ENCODE peak calls at places on chromosome 3, in five cellular contexts. P is type B pancreatic cell, I is K562, M is dorsolateral prefrontal cortex, N is MM.1S. U is an unnamed sample.

GRCh38 chr3:49671291-49672288 is 2.6 kb upstream of the APEH start:
- DNase-seq in P (no peak), I (peak), M (peak), N (peak), U (no peak)

GRCh38 chr3:133989931-133990702 is 39.6 kb downstream of the SLCO2A1 start:
- DNase-seq in P (no peak), I (no peak), M (no peak), N (no peak), U (no peak)

GRCh38 chr3:65170357-65171090 is 482.7 kb upstream of the ADAMTS9 start:
- DNase-seq in P (no peak), I (no peak), M (peak), N (no peak), U (no peak)

GRCh38 chr3:160448845-160449659 is 534 bp downstream of the TRIM59 start:
- DNase-seq in P (no peak), I (no peak), M (no peak), N (peak), U (no peak)

GRCh38 chr3:43791246-43791645 is 100.5 kb downstream of the ABHD5 start:
- DNase-seq in P (no peak), I (no peak), M (no peak), N (no peak), U (no peak)

GRCh38 chr3:53194218-53195065 is 33.4 kb downstream of the PRKCD start:
- DNase-seq in P (no peak), I (no peak), M (no peak), N (no peak), U (no peak)

GRCh38 chr3:23877324-23877980 is 39.3 kb downstream of the NKIRAS1 start:
- DNase-seq in P (no peak), I (no peak), M (no peak), N (no peak), U (no peak)

GRCh38 chr3:14388200-14388599 is 14.2 kb upstream of the SLC6A6 start:
- DNase-seq in P (no peak), I (no peak), M (no peak), N (no peak), U (no peak)

GRCh38 chr3:105752791-105753415 is 115.9 kb downstream of the CBLB start:
- DNase-seq in P (no peak), I (no peak), M (no peak), N (peak), U (no peak)

GRCh38 chr3:150278843-150279341 is 129.2 kb upstream of the TSC22D2 start:
- DNase-seq in P (no peak), I (no peak), M (no peak), N (no peak), U (no peak)

GRCh38 chr3:129616713-129617112 is 10.2 kb upstream of the PLXND1 start:
- DNase-seq in P (no peak), I (no peak), M (no peak), N (no peak), U (peak)

GRCh38 chr3:113008117-113008516 is 17.3 kb downstream of the GTPBP8 start:
- DNase-seq in P (no peak), I (no peak), M (no peak), N (no peak), U (no peak)

GRCh38 chr3:168457973-168458539 is 362.3 kb upstream of the GOLIM4 start:
- DNase-seq in P (no peak), I (no peak), M (no peak), N (no peak), U (no peak)

GRCh38 chr3:95721938-95722337 is 1092.5 kb upstream of the EPHA6 start:
- DNase-seq in P (no peak), I (no peak), M (no peak), N (peak), U (no peak)

GRCh38 chr3:170714562-170715535 is 129.0 kb upstream of the SLC7A14 start:
- DNase-seq in P (no peak), I (no peak), M (no peak), N (no peak), U (no peak)

GRCh38 chr3:181631901-181632300 is 79.8 kb upstream of the SOX2 start:
- DNase-seq in P (no peak), I (no peak), M (no peak), N (no peak), U (no peak)

GRCh38 chr3:73192036-73192738 is 130.7 kb downstream of the EBLN2 start:
- DNase-seq in P (no peak), I (peak), M (no peak), N (no peak), U (no peak)

GRCh38 chr3:27607370-27607769 is 114.8 kb downstream of the EOMES start:
- DNase-seq in P (no peak), I (no peak), M (no peak), N (no peak), U (no peak)

GRCh38 chr3:184472723-184473419 is 88.7 kb upstream of the EPHB3 start:
- DNase-seq in P (no peak), I (no peak), M (no peak), N (peak), U (peak)

GRCh38 chr3:118884748-118885206 is 149.9 kb downstream of the IGSF11 start:
- DNase-seq in P (no peak), I (peak), M (peak), N (peak), U (peak)

GRCh38 chr3:184338538-184338945 is 1.1 kb downstream of the FAM131A start:
- DNase-seq in P (peak), I (no peak), M (peak), N (no peak), U (no peak)

GRCh38 chr3:119184808-119185690 is 11.7 kb downstream of the UPK1B start:
- DNase-seq in P (no peak), I (no peak), M (no peak), N (no peak), U (no peak)

GRCh38 chr3:13480340-13481318 is 523 bp downstream of the HDAC11 start:
- DNase-seq in P (no peak), I (no peak), M (peak), N (no peak), U (peak)

GRCh38 chr3:158520433-158520832 is 50.6 kb upstream of the MLF1 start:
- DNase-seq in P (no peak), I (no peak), M (no peak), N (no peak), U (no peak)

GRCh38 chr3:194687638-194688206 is 2.0 kb downstream of the FAM43A start:
- DNase-seq in P (peak), I (no peak), M (peak), N (peak), U (peak)

GRCh38 chr3:186281172-186281571 is 80.9 kb downstream of the DGKG start:
- DNase-seq in P (no peak), I (no peak), M (no peak), N (no peak), U (no peak)

GRCh38 chr3:158732856-158733200 is 571 bp upstream of the RARRES1 start:
- DNase-seq in P (no peak), I (no peak), M (no peak), N (no peak), U (no peak)

GRCh38 chr3:11246663-11246970 is 25.6 kb upstream of the ATG7 start:
- DNase-seq in P (no peak), I (no peak), M (no peak), N (no peak), U (no peak)

GRCh38 chr3:18079739-18080138 is 337.3 kb upstream of the TBC1D5 start:
- DNase-seq in P (no peak), I (no peak), M (no peak), N (no peak), U (no peak)

GRCh38 chr3:121165397-121165837 is 257.4 kb downstream of the STXBP5L start:
- DNase-seq in P (no peak), I (no peak), M (no peak), N (no peak), U (no peak)

GRCh38 chr3:101266566-101266965 is 53.8 kb downstream of the IMPG2 start:
- DNase-seq in P (no peak), I (no peak), M (no peak), N (no peak), U (no peak)

GRCh38 chr3:29240248-29240647 is 40.6 kb upstream of the RBMS3 start:
- DNase-seq in P (no peak), I (no peak), M (no peak), N (no peak), U (no peak)

GRCh38 chr3:9946112-9947024 is 5.8 kb downstream of the PRRT3 start:
- DNase-seq in P (peak), I (no peak), M (peak), N (no peak), U (peak)

GRCh38 chr3:9136746-9137434 is 112.6 kb downstream of the SRGAP3 start:
- DNase-seq in P (no peak), I (no peak), M (no peak), N (no peak), U (no peak)

GRCh38 chr3:43286886-43287301 is 554 bp downstream of the SNRK start:
- DNase-seq in P (no peak), I (no peak), M (no peak), N (peak), U (no peak)

GRCh38 chr3:112582242-112582874 is 20.5 kb downstream of the SLC35A5 start:
- DNase-seq in P (no peak), I (peak), M (no peak), N (peak), U (no peak)

GRCh38 chr3:189563841-189564563 is 67.2 kb upstream of the TP63 start:
- DNase-seq in P (no peak), I (no peak), M (no peak), N (peak), U (no peak)

GRCh38 chr3:184334470-184335158 is 2.8 kb upstream of the FAM131A start:
- DNase-seq in P (no peak), I (no peak), M (no peak), N (no peak), U (peak)

GRCh38 chr3:68007621-68008226 is 353.3 kb upstream of the SUCLG2 start:
- DNase-seq in P (no peak), I (no peak), M (peak), N (no peak), U (no peak)
- TF ChIP-seq CTCF in P (peak), I (no peak), M (peak), N (no peak), U (no peak)

DNA sequence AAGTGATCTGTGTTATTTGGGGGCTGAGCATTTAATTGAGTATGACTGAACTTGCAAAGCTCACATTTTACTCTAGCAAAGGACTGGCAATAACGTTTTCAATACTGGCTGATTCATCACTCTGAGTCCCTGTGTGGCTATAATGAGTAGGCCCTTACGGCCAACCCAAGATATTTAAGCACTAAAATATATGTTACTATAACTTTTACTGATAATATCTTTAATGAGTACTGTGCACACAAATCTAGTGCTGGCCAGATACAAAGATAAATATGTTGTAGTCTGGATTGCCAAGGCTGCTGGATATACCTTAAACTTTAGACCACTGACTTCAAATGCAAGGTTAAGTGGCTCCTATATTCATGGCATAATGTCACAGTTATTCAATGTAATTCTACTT is 436.4 kb upstream of the KCNMB2 start:
- DNase-seq in P (no peak), I (no peak), M (no peak), N (no peak), U (no peak)
- TF ChIP-seq CTCF in P (no peak), I (no peak), M (no peak), N (no peak), U (no peak)

GRCh38 chr3:139024968-139025367 is 4.2 kb upstream of the PRR23B start:
- DNase-seq in P (no peak), I (no peak), M (no peak), N (no peak), U (no peak)

GRCh38 chr3:139016430-139017048 is 4.2 kb downstream of the PRR23B start:
- DNase-seq in P (no peak), I (no peak), M (no peak), N (no peak), U (no peak)

GRCh38 chr3:139020036-139020867 is 474 bp downstream of the PRR23B start:
- DNase-seq in P (no peak), I (no peak), M (no peak), N (no peak), U (no peak)

DNA sequence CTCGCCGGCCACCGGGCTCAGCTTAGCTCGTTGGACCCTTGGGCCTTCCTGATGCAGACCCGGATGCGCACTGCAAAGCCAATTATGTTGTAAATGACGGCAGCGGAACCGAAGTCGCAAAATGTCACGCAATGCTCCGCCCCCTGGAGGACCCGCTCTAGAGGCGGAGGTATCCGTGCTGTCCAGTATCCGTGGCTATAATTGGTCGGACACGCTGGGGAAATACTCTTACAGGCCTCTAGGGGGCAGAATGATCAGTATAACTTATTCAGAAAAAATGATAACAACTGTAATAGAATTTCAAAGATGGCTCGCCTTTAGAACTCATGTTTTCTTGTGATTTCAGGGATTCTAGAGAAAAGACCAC is at the start of gene PRR23B:
- DNase-seq in P (no peak), I (peak), M (no peak), N (no peak), U (no peak)
- TF ChIP-seq CTCF in P (peak), I (peak), M (no peak), N (peak), U (no peak)

GRCh38 chr3:40019371-40019770 is 210.0 kb downstream of the MYRIP start:
- DNase-seq in P (no peak), I (no peak), M (no peak), N (no peak), U (no peak)

GRCh38 chr3:40016391-40016790 is 207.0 kb downstream of the MYRIP start:
- DNase-seq in P (no peak), I (no peak), M (no peak), N (no peak), U (no peak)

GRCh38 chr3:40021338-40021737 is 211.9 kb downstream of the MYRIP start:
- DNase-seq in P (no peak), I (no peak), M (no peak), N (no peak), U (no peak)

GRCh38 chr3:40020689-40021088 is 211.3 kb downstream of the MYRIP start:
- DNase-seq in P (no peak), I (no peak), M (no peak), N (no peak), U (no peak)

GRCh38 chr3:40018369-40018768 is 209.0 kb downstream of the MYRIP start:
- DNase-seq in P (no peak), I (no peak), M (no peak), N (no peak), U (no peak)
- TF ChIP-seq CTCF in P (no peak), I (no peak), M (no peak), N (no peak), U (no peak)

GRCh38 chr3:67484085-67484484 is 170.3 kb downstream of the SUCLG2 start:
- DNase-seq in P (no peak), I (no peak), M (no peak), N (no peak), U (no peak)

GRCh38 chr3:67486883-67487282 is 167.5 kb downstream of the SUCLG2 start:
- DNase-seq in P (no peak), I (no peak), M (no peak), N (no peak), U (no peak)

GRCh38 chr3:67481126-67481525 is 173.3 kb downstream of the SUCLG2 start:
- DNase-seq in P (no peak), I (no peak), M (no peak), N (no peak), U (no peak)
- TF ChIP-seq CTCF in P (no peak), I (no peak), M (no peak), N (no peak), U (no peak)

DNA sequence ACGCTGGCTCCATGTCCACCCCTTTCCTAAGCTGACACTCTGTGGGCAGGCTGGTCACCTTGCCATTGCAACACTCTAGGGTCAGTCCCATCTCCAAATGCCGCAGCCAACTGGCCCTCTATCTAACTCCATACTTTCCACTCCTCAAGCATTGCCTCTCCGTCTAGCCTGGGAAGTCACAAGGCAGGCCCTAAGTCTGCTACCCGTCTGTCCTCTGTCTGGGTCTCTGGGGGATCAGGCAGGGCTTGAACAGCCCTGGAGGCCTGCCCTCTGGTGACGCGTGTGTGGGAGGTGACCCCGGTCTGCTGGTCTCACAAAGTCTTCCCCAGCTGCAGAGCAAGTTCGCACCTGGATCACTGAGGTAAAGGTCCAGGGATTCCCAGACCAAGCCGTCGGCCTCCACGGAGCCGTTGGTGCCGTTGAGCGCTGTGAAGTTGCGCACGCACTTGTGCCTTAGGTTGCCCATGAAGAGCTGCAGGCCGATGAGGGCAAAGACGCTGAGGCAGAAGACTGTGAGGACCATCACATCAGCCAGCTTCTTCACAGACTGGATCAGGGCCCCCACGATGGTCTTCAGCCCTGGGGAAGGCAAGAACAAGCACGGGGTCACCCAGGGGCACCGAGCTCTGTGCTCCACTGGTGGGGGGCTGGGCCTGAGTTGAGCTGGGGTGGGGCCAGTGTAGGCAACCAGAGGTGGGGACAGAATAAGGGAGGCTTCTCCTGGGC is 39.9 kb downstream of the SCN5A start:
- DNase-seq in P (no peak), I (no peak), M (peak), N (no peak), U (no peak)
- TF ChIP-seq CTCF in P (no peak), I (no peak), M (no peak), N (no peak), U (no peak)

U was measured in CD14-positive monocyte.